ENCODE peak calls at places on chromosomes 11 and 22, in six cellular contexts. Y is fibroblast of lung, Z is neuronal stem cell, J is iPS DF 6.9, W is kidney, S is NT2/D1. F is an unnamed sample.

GRCh38 chr11:64100345-64100744 is 64.6 kb downstream of the FLRT1 start:
- DNase-seq in Y (no peak), Z (no peak), J (no peak), W (no peak), S (no peak), F (no peak)

GRCh38 chr22:44728761-44729261 is 23.6 kb upstream of the ARHGAP8 start:
- DNase-seq in Y (no peak), Z (no peak), J (no peak), W (peak; percentile 76), S (no peak), F (no peak)

GRCh38 chr11:47413908-47414684 is 5.7 kb downstream of the SLC39A13 start:
- DNase-seq in Y (peak; percentile 84), Z (no peak), J (no peak), W (peak; percentile 63), S (no peak), F (no peak)

GRCh38 chr11:84142411-84142810 is 856.2 kb upstream of the CCDC90B start:
- DNase-seq in Y (no peak), Z (no peak), J (no peak), W (no peak), S (peak; percentile 13), F (no peak)

GRCh38 chr11:126163074-126163700 is 48.3 kb downstream of the RPUSD4 start:
- DNase-seq in Y (peak; percentile 92), Z (peak; percentile 60), J (no peak), W (no peak), S (no peak), F (no peak)

GRCh38 chr11:64156235-64157011 is 9.5 kb downstream of the MACROD1 start:
- DNase-seq in Y (no peak), Z (no peak), J (no peak), W (no peak), S (no peak), F (no peak)

GRCh38 chr22:22060200-22061084 is 77.9 kb upstream of the TOP3B start:
- DNase-seq in Y (peak; percentile 21), Z (peak; percentile 61), J (peak; percentile 47), W (no peak), S (peak; percentile 36), F (peak; percentile 57)

GRCh38 chr11:33384251-33384650 is 127.1 kb downstream of the HIPK3 start:
- DNase-seq in Y (no peak), Z (no peak), J (no peak), W (no peak), S (no peak), F (no peak)

GRCh38 chr11:125952973-125953372 is 7.1 kb downstream of the VSIG10L2 start:
- DNase-seq in Y (peak; percentile 38), Z (no peak), J (no peak), W (no peak), S (no peak), F (no peak)

GRCh38 chr11:116145187-116145865 is 627.5 kb downstream of the BUD13 start:
- DNase-seq in Y (no peak), Z (no peak), J (no peak), W (no peak), S (no peak), F (no peak)

GRCh38 chr11:96213500-96213899 is 129.5 kb downstream of the MAML2 start:
- DNase-seq in Y (peak; percentile 59), Z (no peak), J (no peak), W (no peak), S (no peak), F (no peak)

GRCh38 chr11:86138958-86139357 is 70.1 kb upstream of the PICALM start:
- DNase-seq in Y (no peak), Z (no peak), J (no peak), W (no peak), S (no peak), F (no peak)

GRCh38 chr11:90895850-90896249 is 673.0 kb upstream of the CHORDC1 start:
- DNase-seq in Y (no peak), Z (no peak), J (no peak), W (no peak), S (no peak), F (no peak)

GRCh38 chr11:31000412-31000811 is 369.1 kb downstream of the DCDC1 start:
- DNase-seq in Y (no peak), Z (no peak), J (no peak), W (no peak), S (no peak), F (no peak)

GRCh38 chr22:17915188-17915587 is 109.2 kb downstream of the MICAL3 start:
- DNase-seq in Y (no peak), Z (no peak), J (no peak), W (no peak), S (no peak), F (no peak)

GRCh38 chr22:28112130-28112529 is 193.1 kb upstream of the PITPNB start:
- DNase-seq in Y (no peak), Z (no peak), J (no peak), W (no peak), S (no peak), F (no peak)

GRCh38 chr22:39715778-39716495 is 145.4 kb downstream of the CACNA1I start:
- DNase-seq in Y (no peak), Z (no peak), J (no peak), W (peak; percentile 45), S (no peak), F (no peak)

GRCh38 chr11:96337541-96338530 is 5.2 kb downstream of the MAML2 start:
- DNase-seq in Y (peak; percentile 54), Z (no peak), J (no peak), W (no peak), S (no peak), F (no peak)

GRCh38 chr11:45930031-45930794 is 7.8 kb downstream of the LARGE2 start:
- DNase-seq in Y (no peak), Z (no peak), J (no peak), W (peak; percentile 87), S (no peak), F (peak; percentile 48)

GRCh38 chr22:29457730-29458129 is 19.3 kb downstream of the RFPL1 start:
- DNase-seq in Y (peak; percentile 18), Z (peak; percentile 62), J (no peak), W (no peak), S (peak; percentile 54), F (no peak)

GRCh38 chr11:119374632-119375394 is 6.7 kb downstream of the USP2 start:
- DNase-seq in Y (no peak), Z (no peak), J (no peak), W (peak; percentile 65), S (no peak), F (no peak)

DNA sequence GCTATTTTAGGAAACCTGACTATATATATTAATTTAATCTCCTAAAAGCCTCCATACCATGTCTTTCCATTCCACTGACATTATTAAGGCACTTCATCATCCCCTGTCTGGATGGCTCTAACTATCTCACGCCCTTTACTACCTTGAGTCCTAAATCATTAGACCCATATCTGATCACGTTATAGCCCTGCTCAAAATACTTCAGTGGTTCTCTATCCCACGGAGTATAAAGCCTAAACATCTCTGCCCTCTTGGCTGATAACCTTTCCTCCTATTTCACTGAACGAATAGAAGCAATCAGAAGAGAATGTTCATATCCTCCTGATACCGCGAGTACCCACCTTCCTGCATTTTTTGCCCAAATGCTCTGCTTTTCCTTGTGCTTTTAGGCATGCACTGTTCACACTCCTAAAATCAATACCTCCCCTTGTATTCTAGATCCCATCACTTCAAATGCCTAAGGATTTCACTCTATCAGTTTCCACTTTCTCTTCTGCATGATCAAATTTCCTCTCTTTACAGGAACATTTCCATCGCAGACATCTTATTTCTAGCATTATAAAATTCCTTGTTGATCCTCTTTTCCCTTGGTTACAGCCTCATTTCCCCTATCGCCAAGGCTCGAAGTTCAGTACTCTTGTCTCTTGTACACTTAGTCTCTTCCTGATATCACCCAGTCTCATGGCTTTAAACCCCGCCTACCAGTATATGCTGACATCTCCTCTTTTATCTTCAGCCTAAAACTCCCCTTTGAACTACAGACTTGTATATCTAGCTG is 45.0 kb upstream of the BIRC3 start:
- DNase-seq in Y (no peak), Z (no peak), J (no peak), W (no peak), S (no peak), F (no peak)
- H3K9me3 ChIP-seq in Y (no peaks in the 10 kb centered on the region), Z (peaks cover 6% of the 10 kb centered on the region), J (no peaks in the 10 kb centered on the region), W (no peaks in the 10 kb centered on the region), S (no peaks in the 10 kb centered on the region), F (no peaks in the 10 kb centered on the region)

DNA sequence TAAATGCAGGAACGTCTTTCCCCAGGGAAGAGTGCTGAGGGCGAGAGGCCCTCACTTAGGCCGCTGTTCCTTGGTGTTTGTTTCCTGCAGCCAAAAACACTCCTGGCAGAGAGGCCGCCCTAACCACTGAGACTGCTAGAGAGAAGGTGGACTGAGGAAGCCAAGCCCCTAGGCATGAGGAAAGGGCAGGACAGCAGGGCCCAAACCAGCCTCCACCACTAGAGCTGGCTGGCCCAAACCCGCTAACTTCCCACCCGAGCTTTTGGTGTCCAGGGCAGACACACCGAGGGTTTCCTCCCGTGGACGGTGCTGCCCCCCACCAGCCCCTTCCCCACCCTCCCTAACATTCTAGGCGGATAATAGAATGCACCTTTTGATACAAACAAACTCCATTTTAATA is 6.0 kb downstream of the FGF19 start:
- DNase-seq in Y (no peak), Z (no peak), J (no peak), W (no peak), S (no peak), F (no peak)
- H3K4me1 ChIP-seq in Y (peaks cover 3% of the 10 kb centered on the region), Z (peaks cover 12% of the 10 kb centered on the region), J (peaks cover 5% of the 10 kb centered on the region), W (peaks cover 3% of the 10 kb centered on the region), S (peaks cover 14% of the 10 kb centered on the region), F (peaks cover 66% of the 10 kb centered on the region)

GRCh38 chr11:134661660-134662059 is 249.6 kb upstream of the B3GAT1 start:
- DNase-seq in Y (no peak), Z (no peak), J (no peak), W (peak; percentile 51), S (no peak), F (no peak)

GRCh38 chr11:134659882-134660281 is 247.8 kb upstream of the B3GAT1 start:
- DNase-seq in Y (no peak), Z (no peak), J (no peak), W (peak; percentile 10), S (no peak), F (no peak)

GRCh38 chr11:134662629-134663360 is 250.8 kb upstream of the B3GAT1 start:
- DNase-seq in Y (no peak), Z (no peak), J (no peak), W (no peak), S (no peak), F (no peak)

GRCh38 chr11:134658481-134659080 is 246.5 kb upstream of the B3GAT1 start:
- DNase-seq in Y (no peak), Z (no peak), J (no peak), W (peak; percentile 15), S (no peak), F (no peak)

DNA sequence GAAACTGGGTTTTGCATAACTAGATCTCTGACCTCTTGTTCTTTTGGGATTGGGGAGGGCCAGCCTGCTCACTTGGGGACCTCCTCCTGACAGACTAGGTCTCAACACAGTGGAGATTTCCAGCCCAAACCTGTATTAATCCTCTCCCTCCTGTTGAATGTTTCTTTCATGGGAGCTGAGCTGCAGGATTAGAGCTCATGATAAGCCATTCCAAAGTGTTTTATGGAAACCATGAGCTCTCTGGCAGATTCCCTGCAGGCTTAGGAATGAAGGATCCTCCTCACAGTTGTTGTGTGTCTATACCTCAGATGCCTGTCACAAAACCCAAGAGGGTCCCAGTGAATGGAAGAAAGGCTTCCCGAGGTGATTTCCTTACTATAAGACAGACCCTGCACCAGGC is 248.4 kb upstream of the B3GAT1 start:
- DNase-seq in Y (no peak), Z (no peak), J (no peak), W (no peak), S (no peak), F (no peak)
- H3K9me3 ChIP-seq in Y (no peaks in the 10 kb centered on the region), Z (peaks cover 6% of the 10 kb centered on the region), J (no peaks in the 10 kb centered on the region), W (no peaks in the 10 kb centered on the region), S (peaks cover 23% of the 10 kb centered on the region), F (no peaks in the 10 kb centered on the region)

DNA sequence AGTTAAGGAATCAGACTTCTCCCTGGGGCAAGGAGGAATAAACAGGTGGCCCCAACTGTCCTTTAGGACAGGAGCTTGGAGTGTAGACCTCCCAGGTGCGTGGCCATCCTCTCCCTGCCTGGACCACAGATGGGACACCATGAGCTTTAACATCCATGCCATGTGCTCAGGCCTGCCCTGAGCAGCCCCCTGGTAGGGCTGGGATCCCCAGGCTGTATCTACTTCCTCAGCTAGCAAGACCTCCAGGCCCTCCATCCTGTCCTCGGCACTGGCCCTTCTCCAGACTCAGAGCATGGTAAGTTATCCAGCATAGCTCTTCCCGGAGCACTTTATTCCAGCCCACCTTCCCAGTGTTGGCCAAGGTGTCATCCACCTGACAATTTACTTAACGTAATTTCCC is 5.7 kb downstream of the CD6 start:
- DNase-seq in Y (no peak), Z (no peak), J (no peak), W (no peak), S (no peak), F (no peak)
- H3K4me1 ChIP-seq in Y (no peaks in the 10 kb centered on the region), Z (peaks cover 3% of the 10 kb centered on the region), J (no peaks in the 10 kb centered on the region), W (no peaks in the 10 kb centered on the region), S (no peaks in the 10 kb centered on the region), F (no peaks in the 10 kb centered on the region)

F was measured in SJSA1.